ENCODE peak calls at places on chromosomes 4 and X, in ten cellular contexts. One of them, this sample, is unnamed.
A peak's percentile ranks its signal among the peaks of the same experiment; 100 is the strongest.

GRCh38 chrX:47607091-47607490 is 12.6 kb downstream of the SYN1 start:
- DNase-seq in OCI-LY7: no peak
- DNase-seq in lung: no peak
- DNase-seq in brain microvascular endothelial cell: no peak
- DNase-seq in astrocyte of the cerebellum: no peak
- DNase-seq in lower leg skin: no peak
- DNase-seq in AG04450: no peak
- DNase-seq in stomach: no peak
- DNase-seq in AG10803: peak; percentile 7
- DNase-seq in psoas muscle: no peak
- DNase-seq in this sample: no peak

GRCh38 chrX:71144651-71145050 is at the start of gene NLGN3:
- DNase-seq in OCI-LY7: no peak
- DNase-seq in lung: no peak
- DNase-seq in brain microvascular endothelial cell: no peak
- DNase-seq in astrocyte of the cerebellum: no peak
- DNase-seq in lower leg skin: no peak
- DNase-seq in AG04450: no peak
- DNase-seq in stomach: no peak
- DNase-seq in AG10803: no peak
- DNase-seq in psoas muscle: no peak
- DNase-seq in this sample: no peak

GRCh38 chrX:31136144-31136572 is 64.3 kb upstream of the FTHL17 start:
- DNase-seq in OCI-LY7: peak; percentile 88
- DNase-seq in lung: no peak
- DNase-seq in brain microvascular endothelial cell: no peak
- DNase-seq in astrocyte of the cerebellum: no peak
- DNase-seq in lower leg skin: no peak
- DNase-seq in AG04450: no peak
- DNase-seq in stomach: no peak
- DNase-seq in AG10803: no peak
- DNase-seq in psoas muscle: no peak
- DNase-seq in this sample: no peak

GRCh38 chr4:76811604-76812412 is 86.1 kb downstream of the SOWAHB start:
- DNase-seq in OCI-LY7: no peak
- DNase-seq in lung: no peak
- DNase-seq in brain microvascular endothelial cell: peak; percentile 69
- DNase-seq in astrocyte of the cerebellum: peak; percentile 24
- DNase-seq in lower leg skin: no peak
- DNase-seq in AG04450: no peak
- DNase-seq in stomach: no peak
- DNase-seq in AG10803: peak; percentile 88
- DNase-seq in psoas muscle: peak; percentile 60
- DNase-seq in this sample: peak; percentile 2

GRCh38 chrX:47859686-47860085 is 23.0 kb downstream of the ZNF81 start:
- DNase-seq in OCI-LY7: no peak
- DNase-seq in lung: no peak
- DNase-seq in brain microvascular endothelial cell: no peak
- DNase-seq in astrocyte of the cerebellum: no peak
- DNase-seq in lower leg skin: no peak
- DNase-seq in AG04450: no peak
- DNase-seq in stomach: no peak
- DNase-seq in AG10803: no peak
- DNase-seq in psoas muscle: no peak
- DNase-seq in this sample: no peak

GRCh38 chr4:159071178-159071968 is 31.5 kb upstream of the RAPGEF2 start:
- DNase-seq in OCI-LY7: no peak
- DNase-seq in lung: no peak
- DNase-seq in brain microvascular endothelial cell: peak; percentile 53
- DNase-seq in astrocyte of the cerebellum: peak; percentile 96
- DNase-seq in lower leg skin: no peak
- DNase-seq in AG04450: no peak
- DNase-seq in stomach: no peak
- DNase-seq in AG10803: peak; percentile 76
- DNase-seq in psoas muscle: no peak
- DNase-seq in this sample: no peak

GRCh38 chrX:130347336-130347735 is 7.6 kb downstream of the SLC25A14 start:
- DNase-seq in OCI-LY7: no peak
- DNase-seq in lung: no peak
- DNase-seq in brain microvascular endothelial cell: no peak
- DNase-seq in astrocyte of the cerebellum: no peak
- DNase-seq in lower leg skin: no peak
- DNase-seq in AG04450: no peak
- DNase-seq in stomach: no peak
- DNase-seq in AG10803: peak; percentile 11
- DNase-seq in psoas muscle: no peak
- DNase-seq in this sample: no peak

GRCh38 chr4:73620115-73620792 is at the start of gene RASSF6:
- DNase-seq in OCI-LY7: peak; percentile 86
- DNase-seq in lung: peak; percentile 70
- DNase-seq in brain microvascular endothelial cell: no peak
- DNase-seq in astrocyte of the cerebellum: no peak
- DNase-seq in lower leg skin: no peak
- DNase-seq in AG04450: no peak
- DNase-seq in stomach: peak; percentile 89
- DNase-seq in AG10803: no peak
- DNase-seq in psoas muscle: no peak
- DNase-seq in this sample: no peak

GRCh38 chr4:82192153-82192552 is 181.6 kb downstream of the HNRNPD start:
- DNase-seq in OCI-LY7: no peak
- DNase-seq in lung: no peak
- DNase-seq in brain microvascular endothelial cell: no peak
- DNase-seq in astrocyte of the cerebellum: no peak
- DNase-seq in lower leg skin: no peak
- DNase-seq in AG04450: no peak
- DNase-seq in stomach: no peak
- DNase-seq in AG10803: no peak
- DNase-seq in psoas muscle: no peak
- DNase-seq in this sample: no peak

GRCh38 chr4:184669251-184669650 is 19.7 kb downstream of the PRIMPOL start:
- DNase-seq in OCI-LY7: no peak
- DNase-seq in lung: no peak
- DNase-seq in brain microvascular endothelial cell: no peak
- DNase-seq in astrocyte of the cerebellum: no peak
- DNase-seq in lower leg skin: no peak
- DNase-seq in AG04450: no peak
- DNase-seq in stomach: no peak
- DNase-seq in AG10803: no peak
- DNase-seq in psoas muscle: no peak
- DNase-seq in this sample: no peak

GRCh38 chrX:49230500-49231232 is 2.5 kb downstream of the CACNA1F start:
- DNase-seq in OCI-LY7: no peak
- DNase-seq in lung: peak; percentile 87
- DNase-seq in brain microvascular endothelial cell: no peak
- DNase-seq in astrocyte of the cerebellum: no peak
- DNase-seq in lower leg skin: peak; percentile 92
- DNase-seq in AG04450: no peak
- DNase-seq in stomach: peak; percentile 79
- DNase-seq in AG10803: no peak
- DNase-seq in psoas muscle: peak; percentile 72
- DNase-seq in this sample: no peak

GRCh38 chr4:11647433-11647832 is 218.7 kb upstream of the HS3ST1 start:
- DNase-seq in OCI-LY7: no peak
- DNase-seq in lung: no peak
- DNase-seq in brain microvascular endothelial cell: no peak
- DNase-seq in astrocyte of the cerebellum: no peak
- DNase-seq in lower leg skin: no peak
- DNase-seq in AG04450: no peak
- DNase-seq in stomach: no peak
- DNase-seq in AG10803: no peak
- DNase-seq in psoas muscle: no peak
- DNase-seq in this sample: no peak

GRCh38 chr4:2102045-2102883 is 43.1 kb downstream of the NAT8L start:
- DNase-seq in OCI-LY7: no peak
- DNase-seq in lung: no peak
- DNase-seq in brain microvascular endothelial cell: no peak
- DNase-seq in astrocyte of the cerebellum: no peak
- DNase-seq in lower leg skin: peak; percentile 25
- DNase-seq in AG04450: no peak
- DNase-seq in stomach: no peak
- DNase-seq in AG10803: no peak
- DNase-seq in psoas muscle: no peak
- DNase-seq in this sample: no peak

GRCh38 chrX:143635915-143636314 is at the start of gene SLITRK4:
- DNase-seq in OCI-LY7: no peak
- DNase-seq in lung: no peak
- DNase-seq in brain microvascular endothelial cell: no peak
- DNase-seq in astrocyte of the cerebellum: no peak
- DNase-seq in lower leg skin: no peak
- DNase-seq in AG04450: no peak
- DNase-seq in stomach: no peak
- DNase-seq in AG10803: no peak
- DNase-seq in psoas muscle: no peak
- DNase-seq in this sample: no peak
- H3K4me3 ChIP-seq in OCI-LY7: no peak within 1 kb of the TSS
- H3K4me3 ChIP-seq in lung: no peak within 1 kb of the TSS
- H3K4me3 ChIP-seq in brain microvascular endothelial cell: peak within 1 kb of the TSS; percentile 12
- H3K4me3 ChIP-seq in astrocyte of the cerebellum: peak within 1 kb of the TSS; percentile 18
- H3K4me3 ChIP-seq in lower leg skin: no peak within 1 kb of the TSS
- H3K4me3 ChIP-seq in AG04450: no peak within 1 kb of the TSS
- H3K4me3 ChIP-seq in stomach: peak within 1 kb of the TSS; percentile 36
- H3K4me3 ChIP-seq in AG10803: no peak within 1 kb of the TSS
- H3K4me3 ChIP-seq in psoas muscle: peak within 1 kb of the TSS; percentile 64
- H3K4me3 ChIP-seq in this sample: no peak within 1 kb of the TSS

GRCh38 chr4:69473699-69474098 is 22.0 kb downstream of the UGT2B4 start:
- DNase-seq in OCI-LY7: no peak
- DNase-seq in lung: no peak
- DNase-seq in brain microvascular endothelial cell: no peak
- DNase-seq in astrocyte of the cerebellum: no peak
- DNase-seq in lower leg skin: no peak
- DNase-seq in AG04450: no peak
- DNase-seq in stomach: no peak
- DNase-seq in AG10803: no peak
- DNase-seq in psoas muscle: no peak
- DNase-seq in this sample: no peak
- H3K4me3 ChIP-seq in OCI-LY7: no peak overlapping the region
- H3K4me3 ChIP-seq in lung: no peak overlapping the region
- H3K4me3 ChIP-seq in brain microvascular endothelial cell: no peak overlapping the region
- H3K4me3 ChIP-seq in astrocyte of the cerebellum: no peak overlapping the region
- H3K4me3 ChIP-seq in lower leg skin: no peak overlapping the region
- H3K4me3 ChIP-seq in AG04450: no peak overlapping the region
- H3K4me3 ChIP-seq in stomach: no peak overlapping the region
- H3K4me3 ChIP-seq in AG10803: no peak overlapping the region
- H3K4me3 ChIP-seq in psoas muscle: no peak overlapping the region
- H3K4me3 ChIP-seq in this sample: no peak overlapping the region

DNA sequence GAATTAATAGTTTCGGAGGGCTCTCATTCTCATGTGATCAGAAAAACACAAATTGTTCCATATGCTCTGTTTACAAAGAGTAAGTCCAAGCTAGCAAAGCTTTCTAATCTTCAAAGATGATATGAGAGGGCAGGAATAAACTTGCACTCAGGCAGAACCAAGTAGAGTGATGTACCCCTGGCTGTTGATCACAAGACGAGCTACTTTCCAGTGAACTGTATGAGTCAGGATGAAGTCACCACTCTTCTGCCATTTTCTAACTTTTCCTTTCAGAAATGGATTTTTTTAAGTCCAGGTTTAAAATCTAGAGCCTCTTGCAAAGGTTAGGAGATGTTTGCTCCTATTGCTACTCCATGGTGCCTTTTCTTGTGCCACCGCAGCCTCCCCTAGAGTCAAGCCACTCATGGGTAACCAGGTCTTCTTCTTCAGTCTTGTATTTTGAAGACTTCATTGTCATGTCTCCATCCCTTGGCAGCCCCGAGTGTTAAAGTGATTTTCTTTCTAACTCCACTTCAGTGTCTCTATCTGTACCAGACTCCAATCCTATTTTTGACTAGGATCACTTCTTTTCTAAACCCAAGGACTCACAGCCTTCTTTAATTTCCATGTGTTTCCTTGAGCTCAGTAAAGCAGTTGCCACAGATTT is 171.9 kb upstream of the GALNT7 start:
- DNase-seq in OCI-LY7: no peak
- DNase-seq in lung: no peak
- DNase-seq in brain microvascular endothelial cell: peak; percentile 85
- DNase-seq in astrocyte of the cerebellum: peak; percentile 60
- DNase-seq in lower leg skin: no peak
- DNase-seq in AG04450: no peak
- DNase-seq in stomach: no peak
- DNase-seq in AG10803: peak; percentile 11
- DNase-seq in psoas muscle: no peak
- DNase-seq in this sample: no peak
- H3K4me3 ChIP-seq in OCI-LY7: no peak overlapping the region
- H3K4me3 ChIP-seq in lung: no peak overlapping the region
- H3K4me3 ChIP-seq in brain microvascular endothelial cell: no peak overlapping the region
- H3K4me3 ChIP-seq in astrocyte of the cerebellum: no peak overlapping the region
- H3K4me3 ChIP-seq in lower leg skin: no peak overlapping the region
- H3K4me3 ChIP-seq in AG04450: no peak overlapping the region
- H3K4me3 ChIP-seq in stomach: no peak overlapping the region
- H3K4me3 ChIP-seq in AG10803: no peak overlapping the region
- H3K4me3 ChIP-seq in psoas muscle: no peak overlapping the region
- H3K4me3 ChIP-seq in this sample: no peak overlapping the region

GRCh38 chrX:137982791-137983190 is 416.9 kb downstream of the ZIC3 start:
- DNase-seq in OCI-LY7: no peak
- DNase-seq in lung: no peak
- DNase-seq in brain microvascular endothelial cell: no peak
- DNase-seq in astrocyte of the cerebellum: no peak
- DNase-seq in lower leg skin: no peak
- DNase-seq in AG04450: no peak
- DNase-seq in stomach: no peak
- DNase-seq in AG10803: no peak
- DNase-seq in psoas muscle: no peak
- DNase-seq in this sample: no peak

DNA sequence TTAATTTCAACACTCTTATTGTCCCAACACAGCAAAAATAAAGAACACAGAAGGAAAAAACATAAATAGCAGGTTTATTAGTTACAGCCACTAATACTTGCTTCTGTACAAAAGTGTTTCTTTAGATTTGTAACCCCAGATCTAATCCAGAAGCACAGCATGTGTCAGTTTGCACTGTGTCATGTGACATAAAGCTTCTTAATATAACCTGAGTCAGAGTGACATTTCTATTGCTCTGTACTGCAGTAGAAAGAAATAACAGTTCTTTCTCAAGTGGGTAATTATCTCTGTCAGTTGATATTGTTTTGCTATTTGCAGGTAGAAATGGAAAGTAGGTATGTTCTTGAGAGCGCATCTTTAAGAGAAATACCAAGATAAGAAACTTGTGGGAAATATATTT is 422.5 kb downstream of the ZIC3 start:
- DNase-seq in OCI-LY7: no peak
- DNase-seq in lung: no peak
- DNase-seq in brain microvascular endothelial cell: no peak
- DNase-seq in astrocyte of the cerebellum: no peak
- DNase-seq in lower leg skin: no peak
- DNase-seq in AG04450: no peak
- DNase-seq in stomach: no peak
- DNase-seq in AG10803: no peak
- DNase-seq in psoas muscle: no peak
- DNase-seq in this sample: no peak
- H3K4me3 ChIP-seq in OCI-LY7: no peak overlapping the region
- H3K4me3 ChIP-seq in lung: no peak overlapping the region
- H3K4me3 ChIP-seq in brain microvascular endothelial cell: no peak overlapping the region
- H3K4me3 ChIP-seq in astrocyte of the cerebellum: no peak overlapping the region
- H3K4me3 ChIP-seq in lower leg skin: no peak overlapping the region
- H3K4me3 ChIP-seq in AG04450: no peak overlapping the region
- H3K4me3 ChIP-seq in stomach: no peak overlapping the region
- H3K4me3 ChIP-seq in AG10803: no peak overlapping the region
- H3K4me3 ChIP-seq in psoas muscle: no peak overlapping the region
- H3K4me3 ChIP-seq in this sample: no peak overlapping the region

DNA sequence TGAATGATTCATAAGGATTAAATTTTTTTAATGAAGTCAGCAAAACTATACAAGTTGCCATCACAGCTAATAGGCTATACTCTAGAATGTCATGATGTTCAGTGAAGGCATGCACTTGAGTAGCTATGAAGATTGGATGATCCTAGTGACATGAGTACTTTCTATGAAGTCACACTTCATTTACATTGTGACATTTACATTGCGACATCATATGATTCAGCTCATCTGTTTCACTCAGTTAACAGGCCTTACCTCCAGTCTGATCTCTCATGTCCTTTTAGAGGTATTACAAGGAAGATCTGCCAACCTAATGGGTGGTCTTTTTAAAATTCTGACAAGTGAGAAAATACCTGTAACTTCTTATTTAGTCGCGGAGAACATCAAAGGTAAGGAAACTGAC is 82.8 kb upstream of the FGF13 start:
- DNase-seq in OCI-LY7: no peak
- DNase-seq in lung: no peak
- DNase-seq in brain microvascular endothelial cell: no peak
- DNase-seq in astrocyte of the cerebellum: no peak
- DNase-seq in lower leg skin: no peak
- DNase-seq in AG04450: no peak
- DNase-seq in stomach: no peak
- DNase-seq in AG10803: no peak
- DNase-seq in psoas muscle: no peak
- DNase-seq in this sample: no peak
- H3K4me3 ChIP-seq in OCI-LY7: no peak overlapping the region
- H3K4me3 ChIP-seq in lung: no peak overlapping the region
- H3K4me3 ChIP-seq in brain microvascular endothelial cell: no peak overlapping the region
- H3K4me3 ChIP-seq in astrocyte of the cerebellum: no peak overlapping the region
- H3K4me3 ChIP-seq in lower leg skin: no peak overlapping the region
- H3K4me3 ChIP-seq in AG04450: no peak overlapping the region
- H3K4me3 ChIP-seq in stomach: no peak overlapping the region
- H3K4me3 ChIP-seq in AG10803: no peak overlapping the region
- H3K4me3 ChIP-seq in psoas muscle: no peak overlapping the region
- H3K4me3 ChIP-seq in this sample: no peak overlapping the region